ENCODE peak calls at places on chromosomes 1 and 21, in eight cellular contexts. One of them, this sample, is unnamed.
A peak's percentile ranks its signal among the peaks of the same experiment; 100 is the strongest.

GRCh38 chr1:209150114-209150513 is 433.4 kb upstream of the CAMK1G start:
- DNase-seq in astrocyte: peak; percentile 39
- DNase-seq in cardiac muscle cell: peak; percentile 55
- DNase-seq in psoas muscle: no peak
- DNase-seq in choroid plexus epithelial cell: peak; percentile 33
- DNase-seq in body of pancreas: no peak
- DNase-seq in mesendoderm: peak; percentile 75
- DNase-seq in HFF-Myc: peak; percentile 47
- DNase-seq in this sample: no peak

GRCh38 chr1:183159960-183160359 is 26.1 kb upstream of the LAMC2 start:
- DNase-seq in astrocyte: peak; percentile 80
- DNase-seq in cardiac muscle cell: no peak
- DNase-seq in psoas muscle: no peak
- DNase-seq in choroid plexus epithelial cell: no peak
- DNase-seq in body of pancreas: peak; percentile 51
- DNase-seq in mesendoderm: peak; percentile 18
- DNase-seq in HFF-Myc: no peak
- DNase-seq in this sample: no peak

GRCh38 chr1:221937155-221937953 is 195.5 kb upstream of the DUSP10 start:
- DNase-seq in astrocyte: no peak
- DNase-seq in cardiac muscle cell: no peak
- DNase-seq in psoas muscle: no peak
- DNase-seq in choroid plexus epithelial cell: no peak
- DNase-seq in body of pancreas: no peak
- DNase-seq in mesendoderm: no peak
- DNase-seq in HFF-Myc: no peak
- DNase-seq in this sample: no peak

GRCh38 chr1:50474859-50475809 is 51.9 kb upstream of the DMRTA2 start:
- DNase-seq in astrocyte: no peak
- DNase-seq in cardiac muscle cell: no peak
- DNase-seq in psoas muscle: no peak
- DNase-seq in choroid plexus epithelial cell: peak; percentile 28
- DNase-seq in body of pancreas: no peak
- DNase-seq in mesendoderm: peak; percentile 79
- DNase-seq in HFF-Myc: no peak
- DNase-seq in this sample: peak; percentile 25

GRCh38 chr1:203663820-203664219 is 37.2 kb downstream of the ATP2B4 start:
- DNase-seq in astrocyte: no peak
- DNase-seq in cardiac muscle cell: no peak
- DNase-seq in psoas muscle: no peak
- DNase-seq in choroid plexus epithelial cell: peak; percentile 58
- DNase-seq in body of pancreas: no peak
- DNase-seq in mesendoderm: no peak
- DNase-seq in HFF-Myc: no peak
- DNase-seq in this sample: no peak

GRCh38 chr1:98557808-98558390 is 103.6 kb upstream of the SNX7 start:
- DNase-seq in astrocyte: peak; percentile 10
- DNase-seq in cardiac muscle cell: peak; percentile 20
- DNase-seq in psoas muscle: no peak
- DNase-seq in choroid plexus epithelial cell: peak; percentile 7
- DNase-seq in body of pancreas: no peak
- DNase-seq in mesendoderm: peak; percentile 83
- DNase-seq in HFF-Myc: no peak
- DNase-seq in this sample: peak; percentile 4

GRCh38 chr1:206002833-206003532 is at the start of gene RAB7B:
- DNase-seq in astrocyte: peak; percentile 68
- DNase-seq in cardiac muscle cell: peak; percentile 84
- DNase-seq in psoas muscle: peak; percentile 69
- DNase-seq in choroid plexus epithelial cell: peak; percentile 68
- DNase-seq in body of pancreas: peak; percentile 36
- DNase-seq in mesendoderm: no peak
- DNase-seq in HFF-Myc: no peak
- DNase-seq in this sample: no peak

GRCh38 chr1:236302941-236303340 is 21.2 kb upstream of the ERO1B start:
- DNase-seq in astrocyte: no peak
- DNase-seq in cardiac muscle cell: peak; percentile 41
- DNase-seq in psoas muscle: no peak
- DNase-seq in choroid plexus epithelial cell: no peak
- DNase-seq in body of pancreas: no peak
- DNase-seq in mesendoderm: no peak
- DNase-seq in HFF-Myc: no peak
- DNase-seq in this sample: no peak

DNA sequence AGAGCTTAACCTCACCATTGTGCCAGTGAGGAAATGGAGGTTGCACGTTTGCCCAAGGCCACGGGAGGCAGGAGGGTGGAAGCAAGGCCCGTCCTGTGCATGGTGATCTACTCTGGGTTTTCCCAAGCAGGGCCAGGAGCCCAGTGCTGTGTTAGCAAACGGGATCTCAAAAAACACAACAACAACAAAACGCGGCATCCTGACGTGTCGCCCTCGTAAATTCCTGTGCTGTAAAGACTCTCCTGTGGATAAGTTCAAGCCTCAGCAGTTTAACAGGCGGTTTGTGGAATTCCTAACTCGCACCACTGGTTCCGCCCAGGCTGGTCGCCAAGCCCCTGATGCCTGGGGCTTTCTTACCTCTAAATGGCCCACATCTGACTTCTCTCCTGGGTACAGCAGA is 39.1 kb downstream of the TFF3 start:
- DNase-seq in astrocyte: no peak
- DNase-seq in cardiac muscle cell: no peak
- DNase-seq in psoas muscle: no peak
- DNase-seq in choroid plexus epithelial cell: no peak
- DNase-seq in body of pancreas: no peak
- DNase-seq in mesendoderm: no peak
- DNase-seq in HFF-Myc: no peak
- DNase-seq in this sample: no peak
- H3K4me3 ChIP-seq in astrocyte: no peak overlapping the region
- H3K4me3 ChIP-seq in cardiac muscle cell: no peak overlapping the region
- H3K4me3 ChIP-seq in psoas muscle: no peak overlapping the region
- H3K4me3 ChIP-seq in choroid plexus epithelial cell: no peak overlapping the region
- H3K4me3 ChIP-seq in body of pancreas: no peak overlapping the region
- H3K4me3 ChIP-seq in mesendoderm: no peak overlapping the region
- H3K4me3 ChIP-seq in HFF-Myc: no peak overlapping the region
- H3K4me3 ChIP-seq in this sample: no peak overlapping the region

DNA sequence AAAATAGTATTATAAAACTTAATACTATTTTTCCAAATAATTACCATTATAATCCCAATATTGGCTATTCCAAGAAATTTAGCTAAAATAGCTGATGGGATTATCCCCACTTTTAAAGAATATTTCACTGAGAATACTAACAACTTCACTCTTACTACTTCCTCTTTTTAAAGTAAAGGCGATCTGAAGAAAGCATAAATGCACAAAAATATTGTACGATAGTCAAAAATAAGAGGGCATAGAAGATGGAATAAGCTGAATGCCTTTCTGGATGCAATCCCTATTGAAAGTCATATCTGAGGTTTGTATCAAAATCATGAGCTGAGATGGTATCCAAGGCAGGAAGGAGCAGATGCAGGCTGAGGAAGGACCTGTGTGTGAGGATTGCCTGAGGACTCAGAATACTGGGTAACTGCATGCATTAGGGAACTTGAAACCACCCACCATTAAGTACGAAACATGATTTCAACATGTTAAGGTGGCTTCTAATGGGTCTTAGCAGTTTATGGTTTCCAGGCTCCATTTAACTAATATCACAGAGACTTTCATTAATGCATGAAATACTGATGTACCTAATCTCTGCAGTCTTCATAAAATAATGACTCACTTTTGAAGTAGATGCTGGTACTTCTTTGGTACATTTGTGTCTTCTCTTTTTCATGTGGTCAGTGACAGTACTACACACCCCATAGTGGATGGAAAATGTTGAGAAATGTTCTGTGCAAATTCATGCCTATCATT is 29.6 kb upstream of the RGS1 start:
- DNase-seq in astrocyte: no peak
- DNase-seq in cardiac muscle cell: peak; percentile 68
- DNase-seq in psoas muscle: no peak
- DNase-seq in choroid plexus epithelial cell: peak; percentile 58
- DNase-seq in body of pancreas: no peak
- DNase-seq in mesendoderm: no peak
- DNase-seq in HFF-Myc: no peak
- DNase-seq in this sample: no peak
- H3K4me3 ChIP-seq in astrocyte: no peak overlapping the region
- H3K4me3 ChIP-seq in cardiac muscle cell: no peak overlapping the region
- H3K4me3 ChIP-seq in psoas muscle: no peak overlapping the region
- H3K4me3 ChIP-seq in choroid plexus epithelial cell: no peak overlapping the region
- H3K4me3 ChIP-seq in body of pancreas: no peak overlapping the region
- H3K4me3 ChIP-seq in mesendoderm: no peak overlapping the region
- H3K4me3 ChIP-seq in HFF-Myc: no peak overlapping the region
- H3K4me3 ChIP-seq in this sample: no peak overlapping the region

DNA sequence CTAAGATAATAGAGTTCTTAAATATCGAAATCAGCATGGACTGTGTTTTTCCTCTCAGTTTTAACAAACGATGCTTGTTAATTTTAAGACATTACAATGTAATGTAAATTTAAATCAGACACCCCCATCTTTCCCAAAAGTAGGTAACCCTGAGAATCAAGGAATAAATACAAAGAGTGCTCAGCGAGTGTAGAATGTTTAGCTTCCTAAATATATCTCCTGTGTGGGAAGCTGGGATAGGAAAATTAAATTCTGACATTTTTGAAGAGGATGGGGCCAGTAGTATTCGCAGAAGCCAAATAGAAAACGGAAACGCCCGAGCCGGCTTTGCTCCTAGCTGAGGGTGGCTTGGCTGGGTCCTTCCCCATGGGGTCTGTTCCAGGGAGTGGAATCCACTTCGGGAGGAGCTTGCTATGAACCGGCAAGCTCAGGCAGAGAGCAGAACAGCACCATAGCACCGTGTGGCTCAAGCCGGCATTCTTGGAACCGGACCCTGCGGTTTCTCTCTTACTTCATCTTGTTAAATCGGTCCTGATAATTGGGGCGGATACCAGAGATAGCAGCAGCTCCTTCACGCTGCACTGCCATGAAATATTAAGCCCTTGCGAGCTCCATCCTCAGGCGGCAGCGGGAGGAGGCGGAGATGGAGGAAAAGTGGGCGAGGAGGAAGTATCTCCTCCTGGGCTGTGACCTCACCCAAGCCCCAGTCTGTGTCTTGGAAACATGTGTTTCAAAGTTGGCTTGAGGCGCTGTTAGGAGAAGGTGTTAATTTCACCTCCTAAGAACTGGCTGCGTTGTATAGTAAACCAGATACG is 24.9 kb downstream of the MAP3K7CL start:
- DNase-seq in astrocyte: peak; percentile 94
- DNase-seq in cardiac muscle cell: peak; percentile 95
- DNase-seq in psoas muscle: peak; percentile 63
- DNase-seq in choroid plexus epithelial cell: peak; percentile 93
- DNase-seq in body of pancreas: peak; percentile 24
- DNase-seq in mesendoderm: peak; percentile 36
- DNase-seq in HFF-Myc: no peak
- DNase-seq in this sample: peak; percentile 35
- H3K4me3 ChIP-seq in astrocyte: no peak overlapping the region
- H3K4me3 ChIP-seq in cardiac muscle cell: peak overlapping the region; percentile 5
- H3K4me3 ChIP-seq in psoas muscle: peak overlapping the region; percentile 34
- H3K4me3 ChIP-seq in choroid plexus epithelial cell: peak overlapping the region; percentile 33
- H3K4me3 ChIP-seq in body of pancreas: no peak overlapping the region
- H3K4me3 ChIP-seq in mesendoderm: no peak overlapping the region
- H3K4me3 ChIP-seq in HFF-Myc: peak overlapping the region; percentile 23
- H3K4me3 ChIP-seq in this sample: peak overlapping the region; percentile 4

GRCh38 chr21:45032977-45033705 is 41.2 kb upstream of the ADARB1 start:
- DNase-seq in astrocyte: no peak
- DNase-seq in cardiac muscle cell: peak; percentile 59
- DNase-seq in psoas muscle: no peak
- DNase-seq in choroid plexus epithelial cell: peak; percentile 29
- DNase-seq in body of pancreas: no peak
- DNase-seq in mesendoderm: no peak
- DNase-seq in HFF-Myc: no peak
- DNase-seq in this sample: peak; percentile 72
- H3K4me3 ChIP-seq in astrocyte: no peak overlapping the region
- H3K4me3 ChIP-seq in cardiac muscle cell: no peak overlapping the region
- H3K4me3 ChIP-seq in psoas muscle: peak overlapping the region; percentile 33
- H3K4me3 ChIP-seq in choroid plexus epithelial cell: no peak overlapping the region
- H3K4me3 ChIP-seq in body of pancreas: no peak overlapping the region
- H3K4me3 ChIP-seq in mesendoderm: no peak overlapping the region
- H3K4me3 ChIP-seq in HFF-Myc: no peak overlapping the region
- H3K4me3 ChIP-seq in this sample: no peak overlapping the region

This sample was measured in H7.